ENCODE peak calls at places on chromosome 6, in seven cellular contexts. P, L, S, E, N, G and I are unnamed samples.

GRCh38 chr6:169161572-169162167 is 92.0 kb downstream of the THBS2 start:
- DNase-seq in G (no peak), N (no peak), E (no peak), S (no peak), L (no peak), P (no peak), I (no peak)

GRCh38 chr6:136782021-136782770 is 10.1 kb downstream of the MAP3K5 start:
- DNase-seq in E (no peak), P (peak; percentile 65), G (no peak), S (no peak), N (no peak), L (no peak), I (no peak)

GRCh38 chr6:111872521-111873177 is 603 bp downstream of the FYN start:
- DNase-seq in L (peak; percentile 51), E (peak; percentile 59), P (peak; percentile 25), G (no peak), N (peak; percentile 49), S (peak; percentile 77), I (peak; percentile 24)

GRCh38 chr6:30304002-30304401 is 22.7 kb upstream of the TRIM39 start:
- DNase-seq in G (no peak), L (no peak), E (no peak), S (no peak), P (no peak), N (no peak), I (no peak)

GRCh38 chr6:119076966-119077642 is 1.4 kb downstream of the FAM184A start:
- DNase-seq in G (no peak), L (no peak), E (no peak), N (no peak), S (no peak), P (no peak), I (no peak)

GRCh38 chr6:13384966-13385365 is 56.6 kb upstream of the TBC1D7 start:
- DNase-seq in G (no peak), N (no peak), P (peak; percentile 27), E (no peak), L (no peak), S (no peak), I (no peak)

GRCh38 chr6:131348572-131348971 is 213.3 kb downstream of the AKAP7 start:
- DNase-seq in E (no peak), N (no peak), L (no peak), P (no peak), S (peak; percentile 20), G (no peak), I (no peak)

GRCh38 chr6:38982470-38982869 is 66.1 kb upstream of the GLP1R start:
- DNase-seq in P (peak; percentile 74), S (no peak), E (no peak), G (peak; percentile 64), L (no peak), N (no peak), I (no peak)

GRCh38 chr6:109349419-109349987 is 32.8 kb downstream of the CD164 start:
- DNase-seq in G (no peak), L (no peak), S (no peak), N (no peak), P (no peak), E (no peak), I (peak; percentile 83)

GRCh38 chr6:119323478-119323877 is 26.1 kb downstream of the MAN1A1 start:
- DNase-seq in L (no peak), G (no peak), N (no peak), S (no peak), P (no peak), E (no peak), I (no peak)

GRCh38 chr6:35945650-35946025 is 24.7 kb upstream of the SRPK1 start:
- DNase-seq in S (no peak), G (no peak), P (no peak), N (no peak), L (no peak), E (no peak), I (no peak)

GRCh38 chr6:45586216-45587171 is 208.8 kb upstream of the SUPT3H start:
- DNase-seq in G (no peak), E (peak; percentile 60), L (no peak), S (peak; percentile 11), P (peak; percentile 43), N (no peak), I (peak; percentile 25)

GRCh38 chr6:31829633-31830492 is 2.3 kb downstream of the HSPA1B start:
- DNase-seq in N (no peak), G (peak; percentile 61), P (no peak), S (peak; percentile 55), L (no peak), E (no peak), I (peak; percentile 52)

GRCh38 chr6:116492331-116493067 is 18.9 kb upstream of the CALHM5 start:
- DNase-seq in N (no peak), E (no peak), L (no peak), P (peak; percentile 65), S (peak; percentile 60), G (no peak), I (no peak)

GRCh38 chr6:43718387-43719105 is 31.0 kb upstream of the MRPS18A start:
- DNase-seq in L (peak; percentile 50), G (no peak), S (no peak), P (no peak), N (no peak), E (no peak), I (no peak)

GRCh38 chr6:111113731-111114438 is 26.6 kb downstream of the SLC16A10 start:
- DNase-seq in S (peak; percentile 12), N (peak; percentile 43), P (no peak), E (no peak), L (peak; percentile 16), G (peak; percentile 52), I (no peak)

GRCh38 chr6:89999154-89999553 is 104.9 kb downstream of the GJA10 start:
- DNase-seq in L (peak; percentile 48), P (no peak), E (no peak), G (no peak), N (no peak), S (no peak), I (peak; percentile 93)

GRCh38 chr6:52526634-52527033 is 50.2 kb downstream of the TRAM2 start:
- DNase-seq in P (peak; percentile 71), S (no peak), L (no peak), N (no peak), E (no peak), G (no peak), I (no peak)

GRCh38 chr6:29943053-29943966 is 978 bp downstream of the HLA-A start:
- DNase-seq in L (peak; percentile 32), P (no peak), N (no peak), S (no peak), G (peak; percentile 23), E (peak; percentile 35), I (peak; percentile 59)

GRCh38 chr6:36657942-36658544 is 20.5 kb upstream of the CDKN1A start:
- DNase-seq in P (no peak), N (no peak), E (no peak), G (no peak), S (no peak), L (no peak), I (no peak)

DNA sequence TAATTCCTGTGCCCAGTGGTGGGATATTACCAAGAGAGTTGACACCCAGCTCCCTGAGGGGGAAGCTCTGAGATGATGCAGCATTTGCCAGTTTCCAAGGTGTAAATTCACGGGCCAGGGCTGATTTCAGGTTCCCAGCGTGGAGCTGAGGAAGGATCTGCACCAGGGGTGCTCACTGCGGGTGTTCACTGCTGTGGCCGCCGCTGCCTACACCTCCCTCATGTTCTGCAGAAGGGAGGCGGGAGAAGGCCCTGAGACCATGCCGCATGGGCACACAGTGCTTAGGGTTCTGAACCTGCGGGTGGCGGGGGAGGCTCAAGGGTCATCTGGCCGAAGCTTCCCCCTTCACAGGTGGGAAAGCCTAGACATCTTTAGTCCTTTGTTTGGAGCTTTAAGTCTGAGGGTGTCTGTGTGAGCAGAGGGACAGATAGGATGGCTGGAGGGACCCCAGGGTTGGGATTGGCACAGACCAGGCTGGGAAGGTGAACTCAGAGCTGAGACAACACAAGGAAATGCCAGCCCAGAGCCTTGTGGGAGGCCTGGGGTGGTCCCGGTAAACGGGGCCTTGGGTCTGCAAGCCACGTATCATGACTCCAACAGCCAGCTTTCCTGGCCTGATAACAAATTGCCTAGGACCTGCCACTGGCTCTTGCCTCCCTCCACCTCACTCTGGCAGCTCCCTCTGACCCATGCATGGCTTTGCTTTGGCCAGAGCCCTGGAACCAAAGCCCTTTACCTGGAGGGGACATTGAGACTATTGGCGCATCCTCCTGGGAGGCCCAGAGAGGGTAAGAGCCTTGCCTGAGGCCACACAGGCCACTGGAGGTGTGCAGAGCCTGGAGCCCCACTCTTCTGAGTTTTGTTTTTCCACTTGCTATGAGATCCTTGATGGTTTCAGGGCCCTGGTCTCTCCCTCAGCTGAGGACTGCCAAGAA is 40.4 kb downstream of the SYNJ2 start:
- DNase-seq in N (no peak), E (no peak), P (no peak), S (no peak), G (no peak), L (no peak), I (no peak)
- H3K4me1 ChIP-seq in N (no peaks in the 10 kb centered on the region), E (peaks cover 5% of the 10 kb centered on the region), P (peaks cover 3% of the 10 kb centered on the region), S (peaks cover 1% of the 10 kb centered on the region), G (no peaks in the 10 kb centered on the region), L (peaks cover 9% of the 10 kb centered on the region), I (peaks cover 13% of the 10 kb centered on the region)

GRCh38 chr6:5937516-5937915 is 69.2 kb downstream of the NRN1 start:
- DNase-seq in L (no peak), P (no peak), G (no peak), E (no peak), N (no peak), S (no peak), I (no peak)
- H3K4me1 ChIP-seq in L (no peaks in the 10 kb centered on the region), P (no peaks in the 10 kb centered on the region), G (no peaks in the 10 kb centered on the region), E (no peaks in the 10 kb centered on the region), N (no peaks in the 10 kb centered on the region), S (peaks cover 13% of the 10 kb centered on the region), I (no peaks in the 10 kb centered on the region)

GRCh38 chr6:72757048-72757447 is 135.2 kb downstream of the KCNQ5 start:
- DNase-seq in N (no peak), E (no peak), G (no peak), P (no peak), S (no peak), L (no peak), I (no peak)

GRCh38 chr6:72760130-72760793 is 138.4 kb downstream of the KCNQ5 start:
- DNase-seq in P (no peak), N (no peak), S (no peak), G (no peak), E (no peak), L (no peak), I (no peak)

GRCh38 chr6:72757926-72758325 is 136.1 kb downstream of the KCNQ5 start:
- DNase-seq in P (no peak), S (no peak), E (no peak), N (no peak), L (no peak), G (no peak), I (no peak)

GRCh38 chr6:72761767-72762166 is 139.9 kb downstream of the KCNQ5 start:
- DNase-seq in G (no peak), S (no peak), P (peak; percentile 35), E (no peak), L (no peak), N (no peak), I (no peak)

GRCh38 chr6:72758901-72759300 is 137.0 kb downstream of the KCNQ5 start:
- DNase-seq in E (no peak), L (no peak), N (no peak), P (no peak), S (no peak), G (no peak), I (no peak)
- H3K4me1 ChIP-seq in E (no peaks in the 10 kb centered on the region), L (no peaks in the 10 kb centered on the region), N (no peaks in the 10 kb centered on the region), P (no peaks in the 10 kb centered on the region), S (no peaks in the 10 kb centered on the region), G (no peaks in the 10 kb centered on the region), I (no peaks in the 10 kb centered on the region)

DNA sequence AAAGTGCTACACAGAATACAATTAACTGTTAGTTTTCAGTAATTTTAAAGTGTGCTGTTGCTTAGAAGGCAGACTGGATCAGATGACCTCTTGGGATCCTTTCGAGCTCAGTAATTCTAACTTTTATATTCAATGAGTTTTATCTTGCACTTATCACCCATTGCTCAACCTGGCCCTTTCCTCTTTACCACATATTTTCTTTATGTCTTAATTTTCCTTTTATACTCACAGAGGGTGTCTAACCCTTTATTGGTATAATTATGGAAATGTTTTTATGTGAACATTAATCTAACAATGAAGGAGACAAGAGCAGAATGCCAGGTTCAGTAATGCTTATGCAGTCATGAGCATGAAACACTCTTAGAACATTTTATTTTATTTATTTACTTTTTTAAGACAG is 39.7 kb upstream of the CARMIL1 start:
- DNase-seq in L (no peak), S (no peak), E (no peak), P (no peak), N (no peak), G (no peak), I (no peak)
- H3K4me1 ChIP-seq in L (no peaks in the 10 kb centered on the region), S (no peaks in the 10 kb centered on the region), E (no peaks in the 10 kb centered on the region), P (no peaks in the 10 kb centered on the region), N (no peaks in the 10 kb centered on the region), G (no peaks in the 10 kb centered on the region), I (no peaks in the 10 kb centered on the region)